ENCODE peak calls at places on chromosomes 3 and 15, in eight cellular contexts. S, A, W, K, X, C, G and D are unnamed samples.

GRCh38 chr3:159806412-159806811 is 182.2 kb upstream of the IL12A start:
- DNase-seq in W (peak), A (no peak), X (no peak), G (no peak), K (no peak), C (no peak), S (no peak), D (no peak)

GRCh38 chr3:57852896-57853295 is 96.8 kb downstream of the SLMAP start:
- DNase-seq in A (peak), G (no peak), S (no peak), C (no peak), K (no peak), W (no peak), X (peak), D (no peak)

GRCh38 chr3:3799173-3800075 is at the start of gene LRRN1:
- DNase-seq in A (no peak), K (no peak), X (peak), W (peak), S (peak), G (peak), C (peak), D (peak)

GRCh38 chr3:71310595-71311319 is 272.8 kb downstream of the FOXP1 start:
- DNase-seq in X (no peak), G (no peak), A (peak), W (peak), S (no peak), C (no peak), K (peak), D (no peak)

GRCh38 chr3:141477224-141477623 is 9.6 kb upstream of the RASA2 start:
- DNase-seq in W (no peak), S (no peak), G (peak), A (peak), K (no peak), C (no peak), X (peak), D (peak)

GRCh38 chr3:195773956-195774537 is 37.7 kb downstream of the MUC4 start:
- DNase-seq in S (no peak), K (no peak), A (no peak), C (no peak), G (no peak), X (no peak), W (no peak), D (no peak)

GRCh38 chr3:11373235-11373634 is 101.0 kb downstream of the ATG7 start:
- DNase-seq in S (no peak), W (no peak), X (no peak), G (no peak), K (no peak), C (peak), A (no peak), D (no peak)

GRCh38 chr3:187739125-187739560 is 6.1 kb downstream of the BCL6 start:
- DNase-seq in S (no peak), K (no peak), G (peak), X (no peak), W (peak), C (no peak), A (no peak), D (no peak)

GRCh38 chr15:92914103-92914499 is 14.0 kb downstream of the CHD2 start:
- DNase-seq in X (no peak), W (no peak), K (no peak), C (no peak), G (no peak), S (no peak), A (no peak), D (no peak)

GRCh38 chr15:26628879-26629529 is 143.9 kb downstream of the GABRB3 start:
- DNase-seq in W (peak), C (no peak), K (peak), S (peak), X (peak), A (no peak), G (peak), D (no peak)

GRCh38 chr15:68924866-68925599 is 5.3 kb upstream of the SPESP1 start:
- DNase-seq in S (peak), K (peak), W (peak), X (peak), G (peak), C (peak), A (peak), D (peak)

GRCh38 chr15:92984161-92984560 is 84.0 kb downstream of the CHD2 start:
- DNase-seq in S (no peak), C (no peak), X (no peak), W (no peak), G (no peak), K (no peak), A (no peak), D (no peak)

GRCh38 chr15:61101543-61101942 is 127.6 kb downstream of the RORA start:
- DNase-seq in K (no peak), G (no peak), A (no peak), C (no peak), X (no peak), W (no peak), S (no peak), D (no peak)

GRCh38 chr15:98154863-98155262 is 194.4 kb downstream of the ARRDC4 start:
- DNase-seq in C (no peak), S (no peak), K (peak), G (no peak), A (peak), W (no peak), X (no peak), D (peak)

GRCh38 chr15:60379466-60380274 is 18.1 kb downstream of the ANXA2 start:
- DNase-seq in A (peak), S (no peak), W (no peak), C (no peak), X (no peak), G (no peak), K (peak), D (peak)

GRCh38 chr15:70854669-70854976 is 666 bp upstream of the LARP6 start:
- DNase-seq in X (no peak), G (no peak), A (peak), C (peak), S (no peak), K (no peak), W (no peak), D (no peak)

GRCh38 chr15:79185199-79185598 is 94.6 kb upstream of the RASGRF1 start:
- DNase-seq in S (no peak), K (no peak), C (peak), X (no peak), A (no peak), G (no peak), W (no peak), D (peak)

GRCh38 chr3:189305412-189305811 is 133.6 kb downstream of the TPRG1 start:
- DNase-seq in A (no peak), K (no peak), C (peak), G (no peak), W (no peak), S (no peak), X (no peak), D (no peak)

GRCh38 chr3:55160241-55160877 is 232.5 kb upstream of the LRTM1 start:
- DNase-seq in X (peak), W (peak), K (peak), A (peak), C (peak), S (no peak), G (peak), D (no peak)

GRCh38 chr15:28955160-28955502 is 69.4 kb downstream of the APBA2 start:
- DNase-seq in X (no peak), W (no peak), C (peak), A (peak), S (no peak), K (peak), G (no peak), D (no peak)

GRCh38 chr3:123158330-123158729 is 43.4 kb upstream of the SEC22A start:
- DNase-seq in W (no peak), K (no peak), S (no peak), G (no peak), C (no peak), X (no peak), A (peak), D (no peak)
- TF ChIP-seq CTCF in W (no peak), K (no peak), S (no peak), G (no peak), C (no peak), X (no peak), A (no peak), D (no peak)

GRCh38 chr3:126262227-126262626 is 81.8 kb upstream of the ALDH1L1 start:
- DNase-seq in S (no peak), A (no peak), K (no peak), C (no peak), W (no peak), G (no peak), X (no peak), D (no peak)

GRCh38 chr3:126258670-126259069 is 78.3 kb upstream of the ALDH1L1 start:
- DNase-seq in K (peak), X (no peak), W (no peak), S (no peak), A (no peak), G (no peak), C (peak), D (peak)

GRCh38 chr3:126259411-126260391 is 79.3 kb upstream of the ALDH1L1 start:
- DNase-seq in G (peak), A (peak), K (no peak), S (no peak), W (peak), C (peak), X (no peak), D (peak)

GRCh38 chr3:126263539-126263938 is 83.2 kb upstream of the ALDH1L1 start:
- DNase-seq in S (no peak), K (no peak), X (no peak), G (no peak), C (no peak), A (no peak), W (no peak), D (no peak)

GRCh38 chr3:126261037-126261436 is 80.7 kb upstream of the ALDH1L1 start:
- DNase-seq in W (peak), X (no peak), G (peak), C (no peak), S (no peak), K (no peak), A (peak), D (peak)
- TF ChIP-seq CTCF in W (peak), X (no peak), G (no peak), C (no peak), S (peak), K (no peak), A (peak), D (no peak)

GRCh38 chr15:82648257-82649103 is 1.3 kb upstream of the CPEB1 start:
- DNase-seq in W (no peak), K (no peak), A (peak), X (no peak), C (no peak), S (no peak), G (peak), D (no peak)

GRCh38 chr15:82649226-82649999 is 2.2 kb upstream of the CPEB1 start:
- DNase-seq in S (no peak), X (no peak), C (peak), G (no peak), K (no peak), W (no peak), A (no peak), D (no peak)

GRCh38 chr15:82647835-82648256 is 683 bp upstream of the CPEB1 start:
- DNase-seq in C (peak), A (no peak), X (no peak), S (no peak), K (no peak), G (no peak), W (peak), D (peak)

GRCh38 chr15:82646250-82647044 is 716 bp downstream of the CPEB1 start:
- DNase-seq in A (no peak), C (no peak), S (no peak), W (no peak), K (no peak), G (peak), X (no peak), D (peak)

DNA sequence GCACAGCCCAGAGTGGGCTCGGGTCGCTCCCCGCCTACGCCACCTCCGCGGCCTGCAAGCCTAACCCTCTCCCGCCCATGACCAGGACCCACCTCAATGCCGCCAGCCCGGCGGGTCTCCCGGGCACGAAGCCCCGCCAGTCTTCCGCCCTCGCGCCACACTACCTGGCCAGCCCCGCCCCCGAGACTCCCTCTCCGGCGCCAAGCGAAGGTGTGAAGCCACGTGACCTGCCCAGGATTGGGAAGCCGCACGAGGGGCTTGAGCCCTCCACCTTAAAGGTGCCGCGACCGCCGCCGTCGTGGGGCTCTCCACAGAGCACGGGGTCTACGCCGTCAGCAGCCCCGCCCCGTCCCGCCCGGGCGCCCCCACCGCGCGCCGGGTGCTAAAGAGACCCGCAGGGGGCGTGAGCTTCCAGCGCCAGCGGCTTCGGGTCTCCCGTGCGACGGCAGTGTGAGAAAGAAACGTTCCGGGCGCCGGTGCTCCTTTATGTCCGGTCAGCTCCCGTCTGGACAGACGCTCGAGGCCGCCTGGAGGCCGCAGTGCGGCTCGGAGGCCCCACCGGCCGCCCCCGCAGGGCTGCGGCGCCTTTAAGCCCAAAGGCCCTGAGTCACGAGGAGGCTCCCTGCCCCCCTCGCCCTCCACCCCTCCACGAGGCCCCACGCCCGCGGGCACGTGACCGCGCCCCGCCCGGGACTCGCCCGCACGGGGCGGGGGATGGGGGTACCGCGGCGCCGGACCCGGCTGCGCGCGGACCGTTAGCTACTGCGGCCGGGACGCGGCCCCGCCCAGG is at the start of gene CPEB1:
- DNase-seq in C (peak), A (peak), G (peak), X (peak), W (peak), K (no peak), S (no peak), D (peak)
- TF ChIP-seq CTCF in C (no peak), A (no peak), G (no peak), X (peak), W (peak), K (peak), S (peak), D (no peak)

DNA sequence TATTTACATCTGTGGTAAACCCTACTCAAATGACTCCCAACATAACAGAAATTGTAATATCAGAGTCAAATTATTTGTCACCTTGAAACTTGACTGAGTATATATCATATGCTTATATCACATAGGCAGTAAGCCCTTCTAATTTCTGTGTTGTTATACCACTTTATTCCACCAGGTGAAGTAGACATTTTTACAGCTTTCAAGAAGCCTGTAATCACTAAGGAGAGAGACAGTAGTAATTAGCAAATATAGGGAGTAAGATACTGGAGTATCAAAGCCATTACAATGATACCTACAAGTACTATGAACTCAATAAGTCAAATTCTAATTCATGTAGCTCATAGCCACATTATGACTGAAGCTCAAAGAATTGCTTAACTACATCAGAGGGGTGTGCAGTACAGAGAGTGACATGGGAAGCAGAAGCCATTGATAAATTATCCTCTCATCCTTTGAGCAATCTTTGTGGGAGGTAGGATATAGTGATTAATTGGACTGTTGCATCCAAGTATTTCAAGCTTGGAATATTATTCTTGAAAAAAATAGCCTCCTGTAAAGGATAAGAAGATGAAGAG is 1005.8 kb downstream of the ZPLD1 start:
- DNase-seq in X (no peak), A (peak), W (no peak), C (peak), K (no peak), G (no peak), S (no peak), D (no peak)
- TF ChIP-seq CTCF in X (no peak), A (peak), W (no peak), C (peak), K (no peak), G (no peak), S (peak), D (peak)